ENCODE peak calls at places on chromosomes 2 and 18, in nine cellular contexts. R is lung, I is HCT116, U is AG10803, Z is dorsolateral prefrontal cortex, K is adrenal gland, V is heart left ventricle, L is HFF-Myc, P is Panc1. H is an unnamed sample.

GRCh38 chr2:187008111-187008510 is 159.1 kb upstream of the ZSWIM2 start:
- DNase-seq in V (no peak), R (no peak), K (no peak), I (no peak), P (no peak), U (no peak), L (no peak), Z (no peak), H (no peak)

GRCh38 chr18:26405190-26405781 is 143.1 kb downstream of the KCTD1 start:
- DNase-seq in U (peak), V (peak), K (peak), I (peak), R (no peak), Z (peak), L (no peak), P (no peak), H (no peak)

GRCh38 chr2:152200562-152201465 is 25.3 kb upstream of the STAM2 start:
- DNase-seq in L (peak), V (peak), K (peak), Z (peak), P (peak), I (peak), U (peak), R (peak), H (no peak)

GRCh38 chr18:45449761-45450227 is 165.5 kb upstream of the SLC14A2 start:
- DNase-seq in K (peak), I (no peak), R (peak), P (no peak), V (peak), Z (peak), L (no peak), U (peak), H (no peak)

GRCh38 chr2:241947876-241948275 is 78.3 kb downstream of the RTP5 start:
- DNase-seq in Z (no peak), R (no peak), P (no peak), V (no peak), U (no peak), I (no peak), L (no peak), K (no peak), H (no peak)

GRCh38 chr18:33820517-33821368 is 242.7 kb downstream of the ASXL3 start:
- DNase-seq in K (no peak), V (no peak), R (no peak), P (no peak), U (no peak), Z (no peak), I (no peak), L (no peak), H (no peak)

GRCh38 chr2:155714983-155715382 is 617.5 kb downstream of the NR4A2 start:
- DNase-seq in P (no peak), V (no peak), I (no peak), L (no peak), Z (no peak), K (no peak), R (no peak), U (no peak), H (no peak)

GRCh38 chr18:33184918-33185317 is 255.6 kb downstream of the CCDC178 start:
- DNase-seq in P (no peak), U (no peak), L (no peak), Z (no peak), R (no peak), V (no peak), K (no peak), I (no peak), H (no peak)

GRCh38 chr2:185130685-185131084 is 532.4 kb downstream of the ZNF804A start:
- DNase-seq in V (no peak), K (no peak), I (no peak), P (no peak), U (no peak), Z (no peak), L (no peak), R (no peak), H (no peak)

GRCh38 chr18:78920436-78921138 is 59.0 kb upstream of the SALL3 start:
- DNase-seq in I (no peak), L (no peak), P (no peak), K (no peak), R (no peak), U (no peak), Z (no peak), V (no peak), H (no peak)

GRCh38 chr2:181037922-181038321 is 57.5 kb downstream of the UBE2E3 start:
- DNase-seq in R (no peak), Z (no peak), L (no peak), K (no peak), V (no peak), U (no peak), P (no peak), I (no peak), H (no peak)

GRCh38 chr2:54048117-54048785 is 67.2 kb upstream of the ACYP2 start:
- DNase-seq in U (no peak), V (no peak), Z (no peak), P (no peak), L (no peak), I (no peak), K (no peak), R (no peak), H (no peak)

GRCh38 chr2:205889073-205889472 is 196.9 kb downstream of the INO80D start:
- DNase-seq in Z (no peak), U (peak), K (no peak), R (no peak), P (no peak), V (no peak), L (no peak), I (no peak), H (no peak)

GRCh38 chr2:237874585-237875161 is 15.2 kb downstream of the RAMP1 start:
- DNase-seq in L (no peak), V (no peak), K (no peak), P (no peak), R (no peak), U (peak), Z (peak), I (no peak), H (no peak)

GRCh38 chr18:49910986-49911385 is 97.7 kb upstream of the ACAA2 start:
- DNase-seq in V (no peak), Z (no peak), U (no peak), L (no peak), R (no peak), P (no peak), K (no peak), I (no peak), H (no peak)

GRCh38 chr2:79982445-79982844 is 322.1 kb downstream of the LRRTM1 start:
- DNase-seq in R (no peak), I (no peak), U (no peak), P (no peak), Z (peak), L (no peak), K (no peak), V (no peak), H (no peak)
- TF ChIP-seq CTCF in R (no peak), I (peak), U (peak), P (peak), Z (peak), L (peak), K (no peak), V (peak), H (peak)

DNA sequence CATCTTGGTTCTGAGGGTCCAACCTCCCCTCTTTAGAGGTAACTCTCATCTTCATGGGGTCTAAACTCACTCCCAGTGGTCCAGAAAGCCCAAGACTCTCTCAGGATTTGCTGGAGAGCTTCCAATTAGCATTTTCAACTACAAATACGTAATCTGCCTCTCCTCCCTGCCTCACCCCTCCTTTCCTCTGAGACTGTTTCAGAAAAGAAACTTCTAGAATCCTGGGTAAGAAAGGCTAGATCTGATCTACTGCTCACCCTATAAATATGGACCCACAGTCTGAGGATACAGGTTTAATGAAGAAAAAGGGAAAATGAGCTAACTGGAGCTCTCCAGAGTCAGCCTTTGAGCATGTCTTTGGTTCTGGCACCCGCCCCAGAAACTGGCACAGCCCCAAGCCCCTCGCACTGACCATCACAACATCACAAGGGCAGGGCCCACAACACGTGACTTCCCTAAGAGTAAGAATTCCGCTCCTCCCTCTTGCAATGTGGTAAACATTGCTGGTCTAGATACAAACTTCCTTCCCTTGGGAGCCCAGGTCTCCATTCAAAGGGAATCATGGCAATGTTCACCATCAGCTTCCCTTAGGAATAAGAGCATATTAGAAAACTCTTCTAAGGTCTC is 21.7 kb upstream of the IHH start:
- DNase-seq in P (no peak), R (no peak), L (no peak), Z (no peak), V (peak), K (no peak), U (no peak), I (no peak), H (no peak)
- H3K4me3 ChIP-seq in P (no peak), R (no peak), L (no peak), Z (no peak), V (no peak), K (no peak), U (no peak), I (no peak), H (no peak)

DNA sequence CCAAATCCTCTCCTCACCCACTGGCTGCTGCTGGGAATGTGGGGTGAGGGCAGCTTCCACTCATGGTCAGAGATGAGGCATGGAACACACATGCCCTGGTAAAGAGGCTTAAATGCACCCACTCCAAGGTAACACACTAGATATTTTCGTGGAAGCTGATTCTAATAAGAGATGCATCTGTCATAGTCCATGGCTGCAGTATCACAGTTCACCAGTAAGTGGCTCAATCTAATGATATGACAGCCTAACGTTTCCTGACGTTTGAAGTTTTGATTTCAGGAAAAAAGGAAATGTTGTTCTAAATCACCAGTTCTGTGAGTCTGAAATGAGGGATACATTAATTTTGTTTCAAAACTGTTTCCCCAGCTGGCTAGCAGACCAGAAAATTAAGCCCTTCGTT is 38.2 kb downstream of the LCT start:
- DNase-seq in U (no peak), V (no peak), I (no peak), K (no peak), P (no peak), L (no peak), Z (no peak), R (no peak), H (no peak)
- TF ChIP-seq CTCF in U (peak), V (peak), I (peak), K (peak), P (peak), L (no peak), Z (no peak), R (no peak), H (peak)

GRCh38 chr2:111668741-111669140 is 215.3 kb downstream of the ANAPC1 start:
- DNase-seq in P (no peak), I (no peak), L (no peak), V (no peak), K (no peak), R (no peak), U (no peak), Z (no peak), H (no peak)
- H3K4me3 ChIP-seq in P (no peak), I (no peak), L (no peak), V (no peak), K (no peak), R (no peak), U (no peak), Z (no peak), H (no peak)